ENCODE peak calls at places on chromosomes 4 and X, in seven cellular contexts. A is tibial nerve, T is transverse colon, R is GM12878, O is A549, D is SK-N-SH, Y is ovary. H is an unnamed sample.

GRCh38 chr4:176964116-176964691 is 171.5 kb upstream of the VEGFC start:
- DNase-seq in T (no peak), R (no peak), O (no peak), A (no peak), Y (no peak), D (no peak), H (no peak)

GRCh38 chr4:165600959-165601674 is 222.3 kb downstream of the CPE start:
- DNase-seq in O (no peak), Y (no peak), A (no peak), D (no peak), R (no peak), T (no peak), H (no peak)

GRCh38 chr4:90357117-90357710 is 230.0 kb downstream of the CCSER1 start:
- DNase-seq in D (peak), R (no peak), A (no peak), O (peak), Y (no peak), T (no peak), H (no peak)

GRCh38 chrX:102516314-102516936 is at the start of gene TMSB15A:
- DNase-seq in A (peak), R (no peak), T (peak), O (peak), D (peak), Y (peak), H (peak)

GRCh38 chrX:131725001-131725654 is 181.3 kb downstream of the OR13H1 start:
- DNase-seq in Y (no peak), R (no peak), O (no peak), A (no peak), T (no peak), D (no peak), H (no peak)

GRCh38 chrX:130197464-130197863 is 25.7 kb downstream of the RAB33A start:
- DNase-seq in T (no peak), O (no peak), Y (no peak), D (no peak), A (no peak), R (no peak), H (no peak)

GRCh38 chrX:21926527-21927278 is 13.8 kb upstream of the SMS start:
- DNase-seq in R (no peak), O (peak), D (no peak), Y (no peak), T (no peak), A (no peak), H (no peak)

GRCh38 chr4:84484274-84484673 is 14.8 kb downstream of the NKX6-1 start:
- DNase-seq in O (no peak), R (no peak), Y (no peak), A (no peak), D (no peak), T (no peak), H (no peak)

GRCh38 chr4:7581477-7581876 is 146.7 kb upstream of the PSAPL1 start:
- DNase-seq in T (no peak), Y (peak), A (no peak), R (no peak), O (no peak), D (no peak), H (no peak)

GRCh38 chrX:137025930-137026329 is 7.9 kb downstream of the GPR101 start:
- DNase-seq in Y (no peak), R (no peak), O (no peak), T (no peak), A (no peak), D (no peak), H (no peak)

GRCh38 chr4:38322709-38323108 is 341.3 kb upstream of the KLF3 start:
- DNase-seq in D (no peak), O (no peak), Y (peak), R (no peak), T (no peak), A (no peak), H (no peak)
- TF ChIP-seq EP300 in D (no peak), O (no peak), Y (no peak), R (no peak), T (no peak), A (no peak), H (no peak)

DNA sequence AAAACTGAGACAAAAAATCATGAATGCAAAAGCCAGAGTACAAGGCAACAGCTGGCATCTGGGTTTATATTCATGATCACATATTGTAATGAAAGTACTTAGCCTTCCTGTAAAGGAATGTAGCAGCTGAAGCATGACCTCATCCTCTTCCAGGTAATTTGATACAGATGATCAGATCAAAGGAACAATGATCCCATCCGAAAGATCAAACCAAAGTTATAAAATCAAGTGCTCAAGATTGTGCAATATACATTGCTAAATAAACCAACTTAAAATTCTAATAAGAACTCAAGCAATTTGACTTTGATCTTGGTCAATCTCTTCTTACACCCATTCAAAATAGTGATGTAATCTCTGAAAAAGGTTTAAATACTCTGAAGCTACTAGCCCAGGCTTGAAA is 113.1 kb upstream of the INPP4B start:
- DNase-seq in Y (no peak), A (no peak), O (no peak), T (no peak), D (no peak), R (no peak), H (no peak)
- TF ChIP-seq EP300 in Y (no peak), A (no peak), O (no peak), T (no peak), D (no peak), R (no peak), H (no peak)

DNA sequence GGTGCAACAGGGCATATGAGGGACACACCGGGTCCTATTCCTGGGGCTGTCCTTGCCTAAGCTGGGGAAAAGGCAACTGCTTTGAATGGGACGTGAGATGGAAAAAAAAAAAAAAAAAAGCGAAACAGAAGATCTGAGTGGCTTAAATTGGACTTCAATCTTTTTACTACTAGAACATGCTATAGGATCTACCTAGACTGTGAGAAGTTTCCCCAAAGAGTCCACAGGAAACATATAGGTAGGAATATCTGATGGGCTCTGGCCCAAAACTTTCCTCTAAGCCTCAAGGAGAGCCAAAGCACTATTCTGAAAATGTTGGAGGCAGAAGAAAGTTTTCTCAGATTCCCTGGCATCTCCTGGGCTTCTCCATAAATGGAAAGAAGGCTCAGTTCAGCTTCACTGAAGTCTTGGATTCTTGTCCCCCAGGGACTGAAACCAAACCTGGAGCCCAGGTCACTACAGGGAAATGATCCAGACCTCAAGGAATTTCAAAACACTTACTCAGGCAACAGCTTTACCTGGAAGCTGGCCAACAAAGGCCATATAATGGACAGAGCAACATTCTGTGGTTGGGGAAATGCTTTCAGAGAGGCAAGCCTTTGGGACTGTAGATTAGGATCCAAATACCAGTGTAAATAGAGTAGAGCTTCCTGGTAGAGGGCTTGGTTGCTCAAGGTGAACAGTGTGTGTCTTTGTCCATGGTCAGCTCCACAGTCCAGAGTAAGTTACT is 56.9 kb upstream of the PROM1 start:
- DNase-seq in D (no peak), A (peak), Y (no peak), R (no peak), O (no peak), T (peak), H (peak)
- TF ChIP-seq EP300 in D (peak), A (no peak), Y (no peak), R (no peak), O (no peak), T (no peak), H (no peak)

GRCh38 chrX:120752431-120753128 is 122.7 kb upstream of the C1GALT1C1 start:
- DNase-seq in A (no peak), T (no peak), R (no peak), O (no peak), D (no peak), Y (no peak), H (no peak)
- TF ChIP-seq EP300 in A (no peak), T (no peak), R (no peak), O (no peak), D (no peak), Y (no peak), H (no peak)